ENCODE peak calls at places on chromosome 15, in six cellular contexts. Q is cardiac muscle cell, S is WERI-Rb-1, M is H1, D is AG04450, X is upper lobe of right lung. B is an unnamed sample.

GRCh38 chr15:81074773-81075172 is 59.3 kb upstream of the CFAP161 start:
- DNase-seq in Q (no peak), S (no peak), M (no peak), D (no peak), X (no peak), B (no peak)

GRCh38 chr15:40301467-40302179 is 6.1 kb downstream of the PLCB2 start:
- DNase-seq in Q (peak; percentile 53), S (no peak), M (no peak), D (no peak), X (no peak), B (no peak)

GRCh38 chr15:39580117-39580629 is 706 bp upstream of the THBS1 start:
- DNase-seq in Q (peak; percentile 97), S (peak; percentile 79), M (peak; percentile 71), D (peak; percentile 95), X (peak; percentile 97), B (peak; percentile 98)

GRCh38 chr15:80577552-80578205 is 117.4 kb upstream of the ABHD17C start:
- DNase-seq in Q (no peak), S (no peak), M (no peak), D (no peak), X (peak; percentile 35), B (no peak)

GRCh38 chr15:53837263-53837662 is 77.8 kb upstream of the WDR72 start:
- DNase-seq in Q (no peak), S (peak; percentile 29), M (no peak), D (no peak), X (peak; percentile 72), B (no peak)

GRCh38 chr15:70234256-70234965 is 136.7 kb upstream of the TLE3 start:
- DNase-seq in Q (peak; percentile 92), S (no peak), M (no peak), D (no peak), X (no peak), B (no peak)

GRCh38 chr15:90592144-90592887 is 62.6 kb downstream of the CRTC3 start:
- DNase-seq in Q (peak; percentile 76), S (no peak), M (no peak), D (peak; percentile 64), X (no peak), B (no peak)

GRCh38 chr15:67125589-67126502 is 60.4 kb downstream of the SMAD3 start:
- DNase-seq in Q (peak; percentile 97), S (no peak), M (no peak), D (peak; percentile 98), X (no peak), B (peak; percentile 79)

GRCh38 chr15:22979069-22979698 is 984 bp downstream of the CYFIP1 start:
- DNase-seq in Q (peak; percentile 51), S (peak; percentile 29), M (no peak), D (no peak), X (peak; percentile 84), B (no peak)

GRCh38 chr15:73686781-73687256 is 2.6 kb downstream of the CD276 start:
- DNase-seq in Q (peak; percentile 88), S (peak; percentile 33), M (no peak), D (peak; percentile 65), X (no peak), B (no peak)

GRCh38 chr15:89673162-89673506 is 6.0 kb downstream of the PLIN1 start:
- DNase-seq in Q (peak; percentile 54), S (peak; percentile 53), M (no peak), D (no peak), X (no peak), B (no peak)

GRCh38 chr15:74541494-74542191 is 623 bp downstream of the ARID3B start:
- DNase-seq in Q (peak; percentile 22), S (peak; percentile 61), M (no peak), D (no peak), X (peak; percentile 66), B (peak; percentile 15)

GRCh38 chr15:38874464-38874863 is 309.9 kb upstream of the RASGRP1 start:
- DNase-seq in Q (no peak), S (no peak), M (no peak), D (no peak), X (peak; percentile 75), B (no peak)

GRCh38 chr15:68201879-68202261 is 3.3 kb downstream of the CALML4 start:
- DNase-seq in Q (no peak), S (no peak), M (no peak), D (no peak), X (no peak), B (no peak)

GRCh38 chr15:75641176-75641498 is 1.1 kb upstream of the IMP3 start:
- DNase-seq in Q (no peak), S (no peak), M (no peak), D (no peak), X (no peak), B (no peak)

GRCh38 chr15:75171408-75171807 is 30.3 kb upstream of the C15orf39 start:
- DNase-seq in Q (peak; percentile 69), S (no peak), M (no peak), D (peak; percentile 38), X (peak; percentile 67), B (no peak)

GRCh38 chr15:89196994-89197393 is 24.4 kb downstream of the RLBP1 start:
- DNase-seq in Q (no peak), S (no peak), M (no peak), D (no peak), X (no peak), B (no peak)

GRCh38 chr15:46452297-46452820 is 817.5 kb downstream of the SQOR start:
- DNase-seq in Q (no peak), S (no peak), M (no peak), D (no peak), X (no peak), B (no peak)

GRCh38 chr15:96470682-96471290 is 140.3 kb downstream of the NR2F2 start:
- DNase-seq in Q (no peak), S (no peak), M (no peak), D (no peak), X (no peak), B (no peak)

GRCh38 chr15:65099336-65099735 is 15.7 kb downstream of the UBAP1L start:
- DNase-seq in Q (no peak), S (no peak), M (no peak), D (no peak), X (no peak), B (no peak)

GRCh38 chr15:92623435-92623834 is 32.1 kb downstream of the FAM174B start:
- DNase-seq in Q (no peak), S (peak; percentile 87), M (no peak), D (no peak), X (no peak), B (no peak)

GRCh38 chr15:35728176-35728938 is 182.4 kb upstream of the DPH6 start:
- DNase-seq in Q (no peak), S (no peak), M (no peak), D (no peak), X (no peak), B (no peak)

GRCh38 chr15:80489030-80489594 is 84.9 kb downstream of the ARNT2 start:
- DNase-seq in Q (peak; percentile 78), S (no peak), M (no peak), D (peak; percentile 65), X (no peak), B (no peak)

GRCh38 chr15:65069179-65069578 is 1.4 kb upstream of the RASL12 start:
- DNase-seq in Q (peak; percentile 94), S (no peak), M (no peak), D (peak; percentile 99), X (no peak), B (no peak)

GRCh38 chr15:42332331-42332730 is 27.0 kb upstream of the CAPN3 start:
- DNase-seq in Q (peak; percentile 17), S (no peak), M (no peak), D (no peak), X (no peak), B (no peak)

GRCh38 chr15:80992436-80992835 is 2.8 kb upstream of the MESD start:
- DNase-seq in Q (no peak), S (no peak), M (no peak), D (no peak), X (no peak), B (no peak)

GRCh38 chr15:52317022-52317421 is 21.4 kb upstream of the MYO5C start:
- DNase-seq in Q (no peak), S (no peak), M (no peak), D (no peak), X (no peak), B (no peak)

GRCh38 chr15:69729167-69729748 is 276.6 kb downstream of the RPLP1 start:
- DNase-seq in Q (peak; percentile 40), S (peak; percentile 50), M (no peak), D (no peak), X (no peak), B (no peak)

GRCh38 chr15:42392309-42393024 is 33.2 kb downstream of the CAPN3 start:
- DNase-seq in Q (no peak), S (no peak), M (no peak), D (no peak), X (no peak), B (no peak)

DNA sequence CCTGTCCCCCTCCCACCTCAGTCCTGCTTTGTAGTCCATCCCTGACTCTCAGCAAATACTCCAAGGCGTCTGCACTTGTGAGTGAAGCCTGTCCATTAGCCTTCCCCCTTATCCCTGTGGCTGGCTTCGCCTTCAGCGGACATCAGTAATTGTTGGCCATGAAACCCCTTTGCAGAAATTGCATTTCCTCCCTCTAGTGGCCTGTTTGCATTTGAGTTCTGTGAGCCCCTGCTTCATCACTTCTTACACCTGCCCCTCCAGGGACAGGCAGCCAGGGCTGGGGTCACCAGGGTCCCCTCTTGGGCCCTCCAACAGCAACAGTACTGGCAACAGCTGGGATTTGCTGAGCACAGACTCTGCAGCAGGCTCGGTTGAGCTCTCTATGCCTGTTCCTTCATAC is 9.0 kb upstream of the LRRK1 start:
- DNase-seq in Q (no peak), S (no peak), M (no peak), D (no peak), X (no peak), B (no peak)
- TF ChIP-seq CTCF in Q (peak; percentile 35), S (peak; percentile 38), M (peak; percentile 48), D (peak; percentile 44), X (no peak), B (no peak)

GRCh38 chr15:31265871-31266711 is 60.5 kb upstream of the KLF13 start:
- DNase-seq in Q (peak; percentile 62), S (peak; percentile 89), M (no peak), D (no peak), X (peak; percentile 64), B (no peak)
- H3K4me3 ChIP-seq in Q (no peak overlapping the region), S (no peak overlapping the region), M (no peak overlapping the region), D (no peak overlapping the region), X (no peak overlapping the region), B (no peak overlapping the region)

GRCh38 chr15:87634361-87634760 is 622.2 kb downstream of the NTRK3 start:
- DNase-seq in Q (no peak), S (no peak), M (no peak), D (no peak), X (no peak), B (no peak)

GRCh38 chr15:87631775-87632174 is 624.8 kb downstream of the NTRK3 start:
- DNase-seq in Q (no peak), S (no peak), M (no peak), D (no peak), X (no peak), B (no peak)

GRCh38 chr15:87633471-87633870 is 623.1 kb downstream of the NTRK3 start:
- DNase-seq in Q (no peak), S (no peak), M (no peak), D (no peak), X (no peak), B (no peak)

GRCh38 chr15:87631093-87631492 is 625.4 kb downstream of the NTRK3 start:
- DNase-seq in Q (no peak), S (no peak), M (no peak), D (no peak), X (no peak), B (no peak)

GRCh38 chr15:87632364-87632763 is 624.2 kb downstream of the NTRK3 start:
- DNase-seq in Q (no peak), S (no peak), M (no peak), D (no peak), X (no peak), B (no peak)
- H3K9me3 ChIP-seq in Q (no peaks in the 10 kb centered on the region), S (no peaks in the 10 kb centered on the region), M (no peaks in the 10 kb centered on the region), D (no peaks in the 10 kb centered on the region), X (no peaks in the 10 kb centered on the region), B (no peaks in the 10 kb centered on the region)

GRCh38 chr15:43941071-43941470 is 114.3 kb downstream of the WDR76 start:
- DNase-seq in Q (no peak), S (no peak), M (no peak), D (no peak), X (no peak), B (no peak)
- TF ChIP-seq CTCF in Q (no peak), S (no peak), M (no peak), D (no peak), X (no peak), B (no peak)